ENCODE peak calls at places on chromosome 15, in nine cellular contexts. H, Z, P, G, U, M, V, Y and I are unnamed samples.

GRCh38 chr15:38072007-38072506 is 137.6 kb downstream of the TMCO5A start:
- DNase-seq in H (no peak), Z (no peak), P (no peak), G (no peak), U (no peak), M (no peak), V (no peak), Y (no peak), I (peak; percentile 8)

GRCh38 chr15:36810656-36811449 is 231.4 kb downstream of the CDIN1 start:
- DNase-seq in H (no peak), Z (no peak), P (no peak), G (peak; percentile 22), U (no peak), M (peak; percentile 75), V (no peak), Y (no peak), I (no peak)

GRCh38 chr15:63338170-63338569 is 43.5 kb downstream of the CA12 start:
- DNase-seq in H (no peak), Z (no peak), P (no peak), G (no peak), U (no peak), M (no peak), V (no peak), Y (no peak), I (no peak)

GRCh38 chr15:62417444-62417843 is 252.4 kb upstream of the C2CD4B start:
- DNase-seq in H (no peak), Z (no peak), P (no peak), G (no peak), U (no peak), M (no peak), V (no peak), Y (no peak), I (no peak)

GRCh38 chr15:40843885-40844542 is at the start of gene SPINT1:
- DNase-seq in H (peak; percentile 77), Z (no peak), P (no peak), G (peak; percentile 63), U (no peak), M (peak; percentile 74), V (peak; percentile 61), Y (peak; percentile 73), I (peak; percentile 65)

GRCh38 chr15:70512772-70513362 is 250.5 kb downstream of the UACA start:
- DNase-seq in H (peak; percentile 73), Z (no peak), P (peak; percentile 67), G (peak; percentile 84), U (no peak), M (peak; percentile 76), V (peak; percentile 75), Y (no peak), I (no peak)

GRCh38 chr15:78195735-78196201 is 38.6 kb downstream of the ACSBG1 start:
- DNase-seq in H (no peak), Z (no peak), P (peak; percentile 78), G (peak; percentile 52), U (no peak), M (peak; percentile 47), V (peak; percentile 67), Y (peak; percentile 57), I (peak; percentile 46)

GRCh38 chr15:77576538-77576937 is 56.2 kb downstream of the LINGO1 start:
- DNase-seq in H (no peak), Z (no peak), P (no peak), G (no peak), U (no peak), M (no peak), V (no peak), Y (no peak), I (no peak)

GRCh38 chr15:63231206-63231605 is 41.8 kb downstream of the RAB8B start:
- DNase-seq in H (no peak), Z (no peak), P (no peak), G (no peak), U (no peak), M (no peak), V (no peak), Y (no peak), I (no peak)

GRCh38 chr15:57094594-57095257 is 176.3 kb downstream of the TCF12 start:
- DNase-seq in H (no peak), Z (no peak), P (no peak), G (no peak), U (no peak), M (no peak), V (no peak), Y (no peak), I (no peak)

GRCh38 chr15:77580991-77581682 is 51.6 kb downstream of the LINGO1 start:
- DNase-seq in H (no peak), Z (no peak), P (no peak), G (no peak), U (no peak), M (no peak), V (peak; percentile 74), Y (peak; percentile 41), I (no peak)

GRCh38 chr15:33109345-33109744 is 85.2 kb downstream of the FMN1 start:
- DNase-seq in H (no peak), Z (no peak), P (no peak), G (no peak), U (no peak), M (no peak), V (no peak), Y (no peak), I (no peak)

GRCh38 chr15:31360843-31361763 is 34.5 kb downstream of the KLF13 start:
- DNase-seq in H (peak; percentile 79), Z (no peak), P (no peak), G (no peak), U (no peak), M (peak; percentile 51), V (no peak), Y (peak; percentile 87), I (no peak)

GRCh38 chr15:66565731-66566130 is at the start of gene LCTL:
- DNase-seq in H (no peak), Z (no peak), P (no peak), G (peak; percentile 71), U (no peak), M (peak; percentile 88), V (no peak), Y (no peak), I (peak; percentile 47)

GRCh38 chr15:77419050-77419835 is 661 bp downstream of the PEAK1 start:
- DNase-seq in H (peak; percentile 52), Z (no peak), P (peak; percentile 45), G (peak; percentile 60), U (no peak), M (peak; percentile 77), V (peak; percentile 71), Y (peak; percentile 31), I (peak; percentile 63)

GRCh38 chr15:83289160-83289559 is 4.7 kb upstream of the BNC1 start:
- DNase-seq in H (no peak), Z (no peak), P (no peak), G (no peak), U (no peak), M (no peak), V (no peak), Y (no peak), I (no peak)

GRCh38 chr15:35533130-35534110 is 12.5 kb downstream of the DPH6 start:
- DNase-seq in H (no peak), Z (no peak), P (no peak), G (no peak), U (peak; percentile 32), M (no peak), V (no peak), Y (no peak), I (no peak)

GRCh38 chr15:59688888-59689625 is at the start of gene BNIP2:
- DNase-seq in H (peak; percentile 100), Z (peak; percentile 91), P (peak; percentile 98), G (peak; percentile 99), U (peak; percentile 91), M (peak; percentile 99), V (peak; percentile 100), Y (peak; percentile 98), I (peak; percentile 99)
- TF ChIP-seq CTCF in H (no peak), Z (no peak), P (no peak), G (no peak), U (no peak), M (no peak), V (no peak), Y (no peak), I (no peak)

GRCh38 chr15:20310603-20311002 is 231.0 kb downstream of the GOLGA6L6 start:
- DNase-seq in H (no peak), Z (no peak), P (no peak), G (no peak), U (no peak), M (no peak), V (no peak), Y (no peak), I (no peak)
- TF ChIP-seq CTCF in H (no peak), Z (no peak), P (no peak), G (no peak), U (no peak), M (no peak), V (no peak), Y (no peak), I (no peak)

DNA sequence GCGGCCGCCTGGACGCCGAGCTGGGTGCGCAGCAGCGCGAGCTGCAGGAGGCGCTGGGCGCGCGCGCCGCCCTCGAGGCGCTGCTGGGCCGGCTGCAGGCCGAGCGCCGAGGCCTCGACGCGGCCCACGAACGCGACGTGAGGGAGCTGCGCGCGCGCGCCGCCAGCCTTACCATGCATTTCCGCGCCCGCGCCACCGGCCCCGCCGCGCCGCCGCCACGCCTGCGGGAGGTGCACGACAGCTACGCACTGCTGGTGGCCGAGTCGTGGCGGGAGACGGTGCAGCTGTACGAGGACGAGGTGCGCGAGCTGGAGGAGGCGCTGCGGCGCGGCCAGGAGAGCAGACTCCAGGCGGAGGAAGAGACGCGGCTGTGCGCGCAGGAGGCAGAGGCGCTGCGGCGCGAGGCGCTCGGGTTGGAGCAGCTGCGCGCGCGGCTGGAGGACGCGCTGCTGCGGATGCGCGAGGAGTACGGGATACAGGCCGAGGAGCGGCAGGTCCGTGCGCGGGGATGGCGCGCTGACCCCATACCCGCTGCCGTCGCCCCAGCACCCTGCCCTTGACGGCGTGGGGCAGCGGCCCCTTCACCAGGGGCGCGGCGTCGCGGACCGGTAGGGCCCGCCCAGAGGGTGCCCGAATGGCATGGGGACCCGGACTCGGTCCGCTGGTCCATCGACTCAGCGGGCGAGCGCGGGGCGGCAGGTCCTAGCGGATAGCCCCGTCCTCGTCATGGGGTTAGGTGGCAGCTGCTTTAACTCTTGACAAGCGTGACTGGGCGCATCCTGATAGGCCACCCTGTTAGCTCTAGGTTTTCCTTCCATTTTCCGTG is 849 bp downstream of the SYNM start:
- DNase-seq in H (peak; percentile 56), Z (no peak), P (peak; percentile 60), G (peak; percentile 77), U (no peak), M (peak; percentile 89), V (peak; percentile 78), Y (peak; percentile 42), I (peak; percentile 75)
- TF ChIP-seq CTCF in H (no peak), Z (no peak), P (peak; percentile 42), G (no peak), U (no peak), M (no peak), V (no peak), Y (no peak), I (no peak)

DNA sequence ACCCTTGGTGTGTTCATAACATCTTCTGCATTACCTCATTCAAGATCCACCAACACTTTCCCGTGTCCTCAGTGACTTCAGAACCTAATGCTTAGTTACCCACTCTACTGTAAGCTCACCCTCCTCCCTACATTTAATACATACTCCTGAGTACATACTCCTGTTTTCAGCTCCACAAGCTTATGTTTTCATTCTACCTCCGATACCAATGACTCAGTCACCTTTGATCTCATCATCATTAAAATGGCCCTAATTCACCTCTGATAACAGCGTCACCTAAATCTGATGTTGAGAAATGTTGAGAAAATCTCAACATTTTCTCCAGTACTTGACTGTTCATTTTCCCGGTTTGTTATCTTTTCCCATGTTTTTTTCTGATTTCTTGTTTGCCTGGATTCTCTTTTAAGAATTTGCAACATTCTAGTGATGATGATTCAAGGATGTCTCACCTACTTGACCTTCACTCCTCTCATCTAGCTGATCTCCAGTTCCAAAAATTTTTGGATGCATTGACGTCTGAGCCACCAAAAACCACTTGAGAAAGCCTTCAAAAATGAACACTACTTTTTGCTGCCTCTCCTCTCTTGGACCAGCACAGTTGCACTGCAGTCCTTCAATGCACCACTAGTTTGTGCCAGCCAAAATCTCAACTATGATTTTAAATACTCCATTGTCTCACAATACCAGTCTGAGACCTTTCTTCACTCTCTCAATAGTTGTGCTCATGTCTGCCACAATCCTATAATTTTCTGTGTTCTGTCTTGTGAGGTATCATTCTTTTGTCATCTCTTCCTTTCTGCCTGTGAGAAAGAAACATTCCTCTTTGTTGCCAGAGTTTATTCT is 220.7 kb upstream of the SEMA6D start:
- DNase-seq in H (no peak), Z (no peak), P (no peak), G (no peak), U (no peak), M (no peak), V (no peak), Y (no peak), I (no peak)
- TF ChIP-seq CTCF in H (no peak), Z (no peak), P (no peak), G (no peak), U (no peak), M (peak; percentile 11), V (no peak), Y (no peak), I (no peak)